ENCODE peak calls at places on chromosomes 16 and 17, in nine cellular contexts. T is CD8-positive, alpha-beta T cell; F is thoracic aorta; H is HCT116; X is endodermal cell; O is endothelial cell of umbilical vein; J is vagina; L is breast epithelium; I is transverse colon. K is an unnamed sample.

GRCh38 chr16:86740817-86741799 is 162.8 kb downstream of the FOXL1 start:
- DNase-seq in I (no peak), X (peak), O (peak), J (no peak), F (peak), T (no peak), H (no peak), L (no peak), K (no peak)

GRCh38 chr17:31722251-31723056 is 136.6 kb downstream of the COPRS start:
- DNase-seq in H (no peak), L (no peak), X (no peak), T (no peak), F (peak), J (no peak), O (peak), I (no peak), K (no peak)

GRCh38 chr16:85578599-85578948 is 34.5 kb upstream of the GSE1 start:
- DNase-seq in O (no peak), J (no peak), X (no peak), H (no peak), L (no peak), T (no peak), I (no peak), F (no peak), K (no peak)

GRCh38 chr17:9195961-9196668 is 174.8 kb downstream of the NTN1 start:
- DNase-seq in T (no peak), X (peak), H (no peak), F (no peak), L (peak), J (no peak), I (peak), O (no peak), K (no peak)

GRCh38 chr16:69798466-69798865 is 36.3 kb downstream of the WWP2 start:
- DNase-seq in L (no peak), T (no peak), I (no peak), H (no peak), J (no peak), O (no peak), F (no peak), X (peak), K (no peak)

GRCh38 chr16:55056585-55057520 is 126.2 kb downstream of the IRX5 start:
- DNase-seq in F (no peak), O (no peak), I (no peak), T (no peak), X (peak), L (no peak), J (no peak), H (no peak), K (no peak)

GRCh38 chr16:76265434-76266045 is 11.7 kb upstream of the CNTNAP4 start:
- DNase-seq in X (peak), O (no peak), F (no peak), H (peak), T (no peak), L (no peak), J (no peak), I (peak), K (peak)

GRCh38 chr16:88662222-88662842 is 559 bp downstream of the MVD start:
- DNase-seq in F (no peak), X (peak), H (no peak), L (no peak), J (no peak), O (no peak), T (no peak), I (peak), K (no peak)

GRCh38 chr17:18860161-18860972 is 2.4 kb downstream of the PRPSAP2 start:
- DNase-seq in T (no peak), J (no peak), H (no peak), L (no peak), I (no peak), F (no peak), O (no peak), X (peak), K (no peak)

GRCh38 chr17:41467546-41467945 is 360 bp upstream of the KRT32 start:
- DNase-seq in L (peak), F (no peak), H (no peak), X (no peak), T (no peak), J (no peak), O (no peak), I (no peak), K (no peak)

GRCh38 chr16:89054261-89054661 is 39.4 kb upstream of the ACSF3 start:
- DNase-seq in X (no peak), L (no peak), H (no peak), I (peak), J (no peak), T (no peak), F (no peak), O (no peak), K (no peak)

GRCh38 chr16:16120382-16121184 is 102.7 kb downstream of the ABCC6 start:
- DNase-seq in I (peak), O (peak), J (no peak), X (no peak), T (no peak), F (no peak), H (no peak), L (no peak), K (no peak)

GRCh38 chr17:57586099-57586702 is 158.9 kb downstream of the CCDC182 start:
- DNase-seq in J (no peak), F (no peak), T (no peak), X (no peak), L (no peak), O (no peak), I (no peak), H (no peak), K (no peak)

DNA sequence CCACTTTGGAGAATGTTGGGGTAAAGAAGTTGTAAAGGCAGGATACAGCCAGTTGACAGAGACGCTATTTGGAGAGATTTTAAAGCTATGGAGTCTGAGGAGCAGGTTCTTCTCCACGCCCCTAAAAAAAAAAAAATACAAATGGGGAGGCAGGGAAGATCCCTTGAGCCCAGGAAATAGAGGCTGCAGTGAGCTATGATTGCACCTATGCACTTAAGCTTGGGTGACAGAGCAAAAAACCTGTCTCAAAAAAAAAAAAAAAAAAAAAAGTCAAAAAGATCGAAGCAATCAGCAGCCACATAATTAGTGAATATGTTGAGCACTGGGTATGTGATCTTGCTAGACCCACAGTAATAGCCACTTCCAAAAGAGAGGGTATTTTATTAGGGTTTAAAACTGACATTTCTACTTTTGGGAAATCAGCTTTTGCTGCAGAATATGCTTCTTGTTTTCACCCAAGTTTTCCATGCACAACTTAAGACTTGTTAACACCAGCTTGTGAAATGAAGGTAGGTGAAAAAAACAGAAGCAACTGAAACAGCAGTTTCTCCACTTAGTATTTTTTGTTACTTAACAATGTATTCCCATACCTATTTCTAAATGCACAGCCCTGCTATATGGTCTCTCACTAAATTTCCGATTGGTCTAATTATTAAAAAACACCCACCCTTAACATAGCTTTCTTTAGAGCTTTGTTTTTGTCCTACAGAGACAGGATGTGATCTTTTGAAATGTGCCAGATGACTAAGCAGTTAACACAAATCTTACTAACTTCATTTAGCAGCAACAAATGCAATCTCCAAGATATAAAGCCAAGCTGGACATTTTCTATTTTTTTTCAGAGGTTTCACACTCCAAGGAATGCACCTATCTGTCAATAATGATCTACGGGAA is 2.5 kb upstream of the ARL6IP1 start:
- DNase-seq in H (no peak), J (no peak), X (no peak), I (no peak), T (no peak), O (peak), L (no peak), F (no peak), K (no peak)
- H3K4me3 ChIP-seq in H (no peak), J (no peak), X (peak), I (no peak), T (no peak), O (no peak), L (no peak), F (no peak), K (no peak)

GRCh38 chr16:22191089-22191965 is 14.8 kb upstream of the EEF2K start:
- DNase-seq in X (peak), H (peak), O (peak), I (peak), F (peak), J (peak), T (peak), L (peak), K (peak)

GRCh38 chr16:22191966-22192260 is 14.2 kb upstream of the EEF2K start:
- DNase-seq in I (peak), H (no peak), J (no peak), X (no peak), L (no peak), O (no peak), F (no peak), T (peak), K (no peak)

GRCh38 chr16:22192261-22193133 is 13.6 kb upstream of the EEF2K start:
- DNase-seq in H (no peak), F (peak), X (peak), J (no peak), L (peak), I (peak), O (peak), T (peak), K (peak)

GRCh38 chr16:22194707-22195444 is 11.2 kb upstream of the EEF2K start:
- DNase-seq in J (no peak), X (no peak), O (no peak), T (peak), I (no peak), F (no peak), H (no peak), L (no peak), K (no peak)

DNA sequence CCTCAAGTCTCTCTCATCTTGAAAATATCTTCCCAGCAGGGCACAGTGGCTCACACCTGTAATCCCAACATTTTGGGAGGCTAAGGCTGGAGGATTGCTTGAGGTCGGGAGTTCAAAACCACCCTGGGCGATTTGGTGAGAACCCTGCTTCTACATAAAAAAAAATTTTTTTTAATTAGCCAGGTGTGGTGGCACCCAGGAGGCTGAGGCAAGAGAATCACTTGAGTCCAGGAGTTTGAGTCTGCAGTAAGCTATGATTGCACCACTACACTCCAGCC is 13.0 kb upstream of the EEF2K start:
- DNase-seq in T (no peak), X (no peak), F (no peak), O (no peak), H (no peak), I (no peak), J (no peak), L (no peak), K (no peak)
- H3K27ac ChIP-seq in T (no peak), X (no peak), F (peak), O (peak), H (no peak), I (peak), J (peak), L (peak), K (no peak)

GRCh38 chr16:28556914-28557320 is 3.2 kb downstream of the SGF29 start:
- DNase-seq in X (no peak), I (no peak), O (no peak), J (no peak), L (no peak), T (no peak), F (no peak), H (no peak), K (no peak)

GRCh38 chr16:28555593-28555992 is 1.9 kb downstream of the SGF29 start:
- DNase-seq in T (no peak), H (no peak), L (no peak), X (no peak), I (no peak), J (no peak), F (no peak), O (no peak), K (no peak)

GRCh38 chr16:28554634-28555423 is 1.1 kb downstream of the SGF29 start:
- DNase-seq in H (no peak), X (no peak), F (no peak), L (no peak), J (no peak), I (no peak), O (no peak), T (no peak), K (no peak)

GRCh38 chr16:28549301-28549899 is 4.3 kb upstream of the SGF29 start:
- DNase-seq in H (peak), T (no peak), I (no peak), J (no peak), L (no peak), O (peak), F (no peak), X (no peak), K (no peak)

DNA sequence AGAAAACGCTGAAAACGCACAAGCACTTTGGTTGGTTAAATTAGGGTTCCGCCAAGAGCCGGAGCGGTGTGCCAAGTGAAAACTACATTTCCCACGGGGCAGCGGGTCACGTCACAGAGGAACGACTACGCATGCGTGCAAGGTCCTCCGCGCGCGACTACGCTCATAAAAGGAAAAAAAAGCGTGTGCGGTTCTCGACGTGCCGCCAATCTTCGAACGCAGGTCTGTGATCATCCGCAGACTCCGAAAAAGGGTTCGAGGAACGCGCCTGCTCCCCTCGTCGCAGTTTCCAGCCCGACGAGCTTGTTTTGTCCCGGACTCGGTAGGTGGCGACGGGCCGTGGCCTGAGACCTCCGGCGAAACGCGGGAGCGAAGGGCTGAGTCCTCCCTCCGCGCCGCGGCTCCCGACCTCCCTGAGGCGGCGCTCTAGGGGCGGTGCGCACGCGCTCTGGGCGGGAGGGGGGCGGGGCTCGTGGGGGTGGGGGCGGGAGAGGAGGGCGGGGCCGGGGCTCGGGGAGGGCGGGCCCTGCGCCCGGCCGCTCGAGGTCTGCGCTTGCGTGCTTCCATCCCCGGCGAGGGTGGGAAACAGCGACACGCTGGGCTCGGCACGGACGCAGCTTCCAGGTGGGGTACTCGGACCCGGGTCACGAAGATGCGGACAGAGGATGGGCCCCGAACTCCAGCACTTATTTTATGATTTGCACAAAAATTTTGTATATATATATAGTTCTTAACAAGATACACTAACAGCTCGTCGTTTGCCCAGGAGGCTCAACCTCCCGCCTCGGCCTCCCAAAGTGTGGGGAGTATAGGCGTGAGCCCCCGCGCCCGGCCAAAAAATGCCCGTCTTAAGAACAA is at the start of gene SGF29:
- DNase-seq in F (peak), O (peak), T (peak), I (peak), H (peak), X (peak), J (no peak), L (peak), K (peak)
- TF ChIP-seq CTCF in F (peak), O (no peak), T (no peak), I (peak), H (no peak), X (peak), J (no peak), L (peak), K (peak)

DNA sequence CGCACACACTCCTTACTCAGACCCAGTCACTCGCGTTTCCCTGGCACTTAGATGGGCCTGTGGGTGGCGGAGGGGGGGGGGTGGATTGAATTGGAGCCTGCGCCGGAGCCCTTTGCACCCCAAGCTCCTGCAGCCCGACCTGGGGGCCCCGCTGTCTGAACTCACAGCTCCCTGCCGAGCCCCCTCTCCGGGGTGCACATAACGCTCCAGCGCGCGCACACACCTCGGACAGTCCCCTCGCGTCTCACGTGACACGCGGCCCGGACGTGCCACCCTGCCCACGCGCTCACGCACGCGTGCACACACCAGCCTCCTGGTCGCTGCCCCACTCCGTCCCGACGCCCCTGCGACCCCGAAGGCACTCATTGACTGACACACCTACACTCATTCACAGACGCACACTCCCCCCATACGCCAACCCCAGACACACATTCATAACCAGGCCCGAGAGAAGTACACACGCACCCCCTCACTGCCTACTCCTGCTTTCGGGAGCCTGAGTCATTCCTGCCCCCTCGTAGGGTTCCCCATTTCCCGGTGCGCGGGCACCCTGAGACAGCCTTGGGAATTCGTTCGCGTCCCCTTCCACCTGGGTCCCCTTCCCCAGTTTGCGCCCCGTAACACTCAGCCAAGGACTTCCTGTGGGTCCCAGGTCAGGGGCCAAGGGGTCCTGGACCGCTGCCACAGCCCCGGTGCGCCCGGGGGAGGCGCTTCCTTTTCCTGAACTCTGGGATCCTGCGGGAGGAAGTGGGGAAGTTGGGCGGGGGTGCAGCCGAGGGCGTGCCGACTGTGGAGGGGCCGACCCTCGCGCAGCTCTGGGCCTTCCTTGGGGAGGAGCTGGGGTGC is 1.1 kb downstream of the TBKBP1 start:
- DNase-seq in J (peak), T (no peak), O (peak), X (peak), H (no peak), L (peak), F (peak), I (peak), K (no peak)
- H3K4me3 ChIP-seq in J (peak), T (peak), O (peak), X (peak), H (peak), L (peak), F (peak), I (peak), K (peak)

GRCh38 chr16:81731636-81732035 is 47.5 kb upstream of the PLCG2 start:
- DNase-seq in H (no peak), X (no peak), I (no peak), O (no peak), J (no peak), L (no peak), F (no peak), T (no peak), K (no peak)
- H3K27ac ChIP-seq in H (no peak), X (no peak), I (peak), O (no peak), J (peak), L (no peak), F (no peak), T (no peak), K (no peak)

GRCh38 chr17:77501101-77501566 is 360.4 kb downstream of the SEC14L1 start:
- DNase-seq in O (no peak), I (peak), X (peak), L (no peak), T (no peak), F (no peak), H (no peak), J (no peak), K (no peak)
- TF ChIP-seq CTCF in O (peak), I (peak), X (peak), L (peak), T (peak), F (peak), H (peak), J (no peak), K (peak)

DNA sequence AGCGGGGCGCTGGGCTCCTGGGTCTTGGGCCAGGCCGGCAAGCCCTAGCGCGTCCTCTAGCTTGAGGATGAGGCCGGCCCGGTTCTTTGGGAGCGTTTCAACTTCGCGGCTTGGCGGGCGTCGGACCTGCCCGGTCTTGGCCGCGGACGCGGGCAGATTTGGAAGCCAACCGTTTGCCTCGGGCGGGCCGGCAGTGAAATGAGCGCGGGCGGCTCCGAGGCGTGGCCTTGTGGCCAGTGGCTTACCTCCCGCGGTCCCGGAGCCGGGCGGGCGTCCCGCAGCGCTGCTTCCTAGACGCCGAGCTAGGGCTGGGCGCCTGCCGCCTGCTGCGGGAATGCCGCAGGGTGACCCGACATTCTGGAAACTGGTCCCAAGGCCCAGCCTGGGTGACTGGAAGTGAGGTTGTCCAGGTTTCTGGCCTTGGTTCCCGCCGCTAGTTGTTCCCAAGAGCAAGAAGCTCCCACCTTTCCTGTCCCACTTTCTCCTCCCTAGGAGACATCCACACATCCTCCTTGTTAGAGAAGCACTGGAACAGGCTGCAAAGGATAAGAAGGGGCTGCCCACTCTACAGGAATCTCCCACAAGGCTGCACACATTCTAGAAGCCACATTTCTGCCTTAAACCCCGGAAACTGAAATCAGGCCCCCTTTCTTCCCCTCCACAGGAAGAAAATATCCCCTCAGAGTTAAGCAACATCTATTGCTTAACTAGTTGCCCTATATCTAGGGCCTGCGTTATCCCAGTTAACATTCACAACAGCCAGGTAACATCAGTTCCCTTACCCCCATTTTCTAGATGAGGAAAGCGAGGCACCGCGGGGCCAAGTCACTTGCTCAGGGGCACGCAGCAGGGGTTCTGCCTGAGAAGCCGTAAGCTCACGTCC is 4.5 kb upstream of the CBX8 start:
- DNase-seq in I (peak), T (no peak), X (peak), F (no peak), L (no peak), J (no peak), H (peak), O (no peak), K (no peak)
- H3K4me3 ChIP-seq in I (peak), T (no peak), X (peak), F (peak), L (peak), J (peak), H (peak), O (no peak), K (no peak)